ENCODE peak calls at places on chromosomes 2 and 18, in nine cellular contexts. B is fibroblast of pulmonary artery, N is OCI-LY7, I is GM23338, T is spleen, X is endothelial cell of umbilical vein, A is epithelial cell of esophagus, K is thoracic aorta, J is Peyer's patch. Y is an unnamed sample.

GRCh38 chr2:105569616-105570015 is 170.8 kb upstream of the FHL2 start:
- DNase-seq in T (no peak), N (no peak), J (no peak), X (no peak), B (no peak), I (no peak), K (no peak), A (no peak), Y (no peak)

GRCh38 chr2:2656046-2656715 is 325.1 kb upstream of the MYT1L start:
- DNase-seq in I (no peak), B (no peak), T (peak), X (no peak), K (no peak), N (no peak), J (no peak), A (no peak), Y (no peak)

GRCh38 chr2:101704046-101704466 is 6.5 kb downstream of the MAP4K4 start:
- DNase-seq in J (no peak), I (no peak), N (peak), T (no peak), B (peak), X (peak), A (peak), K (no peak), Y (peak)

GRCh38 chr2:1601471-1602358 is 142.6 kb downstream of the PXDN start:
- DNase-seq in J (no peak), X (no peak), I (no peak), B (no peak), K (no peak), A (no peak), N (no peak), T (no peak), Y (no peak)

GRCh38 chr2:232993231-232993821 is 19.7 kb downstream of the NGEF start:
- DNase-seq in J (no peak), K (no peak), N (no peak), I (no peak), A (peak), T (no peak), X (no peak), B (no peak), Y (no peak)

GRCh38 chr2:235026137-235026536 is 74.3 kb downstream of the SH3BP4 start:
- DNase-seq in B (peak), A (peak), T (no peak), J (no peak), N (no peak), K (no peak), I (no peak), X (peak), Y (peak)

GRCh38 chr2:70927138-70927537 is 8.6 kb upstream of the ATP6V1B1 start:
- DNase-seq in X (no peak), B (no peak), N (no peak), A (no peak), T (no peak), J (no peak), K (no peak), I (no peak), Y (no peak)

GRCh38 chr2:38581193-38582147 is 21.3 kb downstream of the HNRNPLL start:
- DNase-seq in N (peak), B (peak), T (no peak), J (no peak), I (peak), X (peak), A (peak), K (no peak), Y (peak)

GRCh38 chr2:142876423-142876822 is 1.0 kb upstream of the KYNU start:
- DNase-seq in A (peak), X (peak), I (no peak), K (no peak), B (peak), N (no peak), J (no peak), T (no peak), Y (no peak)

GRCh38 chr2:64793701-64794100 is 140.0 kb upstream of the SERTAD2 start:
- DNase-seq in J (no peak), N (no peak), B (no peak), T (no peak), X (no peak), K (no peak), A (peak), I (no peak), Y (no peak)

GRCh38 chr2:64794426-64794995 is 140.8 kb upstream of the SERTAD2 start:
- DNase-seq in A (no peak), N (no peak), J (no peak), K (no peak), I (no peak), X (no peak), B (no peak), T (no peak), Y (no peak)

GRCh38 chr2:64789466-64790320 is 136.0 kb upstream of the SERTAD2 start:
- DNase-seq in N (no peak), B (no peak), A (no peak), K (no peak), X (no peak), I (no peak), T (no peak), J (no peak), Y (no peak)

GRCh38 chr2:64792995-64793639 is 139.4 kb upstream of the SERTAD2 start:
- DNase-seq in K (no peak), B (peak), N (no peak), X (peak), I (no peak), T (no peak), A (no peak), J (no peak), Y (no peak)

GRCh38 chr2:64792310-64792709 is 138.6 kb upstream of the SERTAD2 start:
- DNase-seq in T (no peak), I (no peak), N (no peak), J (no peak), A (no peak), B (no peak), X (peak), K (no peak), Y (no peak)
- TF ChIP-seq CTCF in T (no peak), I (no peak), N (no peak), J (no peak), A (no peak), B (no peak), X (peak), K (no peak), Y (peak)

GRCh38 chr2:98463988-98464771 is 19.5 kb downstream of the INPP4A start:
- DNase-seq in X (no peak), T (no peak), J (peak), K (no peak), A (no peak), N (no peak), B (no peak), I (no peak), Y (no peak)

GRCh38 chr2:98464772-98465310 is 20.2 kb downstream of the INPP4A start:
- DNase-seq in N (peak), J (peak), K (no peak), T (no peak), B (no peak), A (no peak), I (no peak), X (peak), Y (no peak)

GRCh38 chr2:98463551-98463971 is 18.9 kb downstream of the INPP4A start:
- DNase-seq in K (no peak), B (no peak), A (no peak), T (no peak), I (peak), J (no peak), N (no peak), X (no peak), Y (no peak)

GRCh38 chr2:98461650-98462049 is 17.0 kb downstream of the INPP4A start:
- DNase-seq in B (peak), T (peak), I (no peak), A (no peak), K (no peak), X (no peak), N (no peak), J (peak), Y (no peak)

DNA sequence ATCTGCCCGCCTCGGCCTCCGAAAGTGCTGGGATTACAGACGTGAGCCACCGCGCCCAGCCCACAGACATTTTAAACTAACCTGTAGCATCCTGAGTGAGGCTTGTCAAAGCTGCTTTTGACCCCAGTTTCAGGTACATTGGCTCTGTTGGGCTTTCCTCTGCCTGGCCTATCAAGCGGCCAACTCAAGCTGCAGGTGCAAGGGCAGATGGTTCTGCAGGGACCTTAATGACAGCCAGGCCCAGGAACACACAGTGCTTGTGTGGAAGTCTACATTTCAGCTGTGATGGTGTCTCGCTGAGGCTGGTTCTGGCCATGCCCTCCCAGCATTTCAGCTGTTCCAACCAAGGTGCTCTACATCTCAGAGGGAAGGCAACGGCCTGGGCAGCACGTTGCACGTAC is 18.4 kb downstream of the INPP4A start:
- DNase-seq in X (no peak), B (no peak), I (no peak), T (peak), J (no peak), K (no peak), N (no peak), A (no peak), Y (no peak)
- H3K4me3 ChIP-seq in X (no peak), B (no peak), I (no peak), T (no peak), J (no peak), K (no peak), N (no peak), A (no peak), Y (no peak)

GRCh38 chr2:231394201-231395141 is 1.0 kb upstream of the B3GNT7 start:
- DNase-seq in T (no peak), X (no peak), I (peak), J (peak), N (peak), B (no peak), A (peak), K (no peak), Y (no peak)
- TF ChIP-seq CTCF in T (peak), X (no peak), I (peak), J (peak), N (peak), B (peak), A (peak), K (peak), Y (peak)

GRCh38 chr2:157433335-157433890 is 10.5 kb downstream of the CYTIP start:
- DNase-seq in T (no peak), N (no peak), A (no peak), B (no peak), J (no peak), K (no peak), X (peak), I (no peak), Y (no peak)
- H3K4me3 ChIP-seq in T (no peak), N (no peak), A (no peak), B (no peak), J (no peak), K (peak), X (no peak), I (no peak), Y (no peak)

DNA sequence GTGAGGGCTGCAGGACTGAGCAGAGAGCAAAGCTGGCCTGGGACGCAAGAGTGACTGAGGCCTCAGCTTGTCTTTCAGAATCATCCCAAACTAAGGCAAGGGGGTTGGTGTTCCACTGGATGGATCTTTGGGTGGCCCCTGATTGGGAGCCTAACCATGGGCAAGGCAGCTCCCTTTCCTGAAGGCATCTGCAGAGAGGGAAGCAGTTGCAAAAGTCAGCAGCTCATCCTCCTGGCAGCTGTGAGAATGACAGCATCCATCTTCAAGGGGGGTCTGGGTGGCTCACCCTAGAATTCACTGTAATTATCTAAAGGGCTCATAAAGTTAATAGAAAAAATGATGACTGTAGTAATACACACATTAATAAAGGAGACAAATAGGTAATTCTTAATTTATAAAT is 46.5 kb upstream of the RAB31 start:
- DNase-seq in T (no peak), B (no peak), A (peak), N (no peak), J (no peak), I (peak), X (no peak), K (no peak), Y (no peak)
- TF ChIP-seq CTCF in T (no peak), B (peak), A (peak), N (no peak), J (no peak), I (peak), X (peak), K (no peak), Y (peak)

DNA sequence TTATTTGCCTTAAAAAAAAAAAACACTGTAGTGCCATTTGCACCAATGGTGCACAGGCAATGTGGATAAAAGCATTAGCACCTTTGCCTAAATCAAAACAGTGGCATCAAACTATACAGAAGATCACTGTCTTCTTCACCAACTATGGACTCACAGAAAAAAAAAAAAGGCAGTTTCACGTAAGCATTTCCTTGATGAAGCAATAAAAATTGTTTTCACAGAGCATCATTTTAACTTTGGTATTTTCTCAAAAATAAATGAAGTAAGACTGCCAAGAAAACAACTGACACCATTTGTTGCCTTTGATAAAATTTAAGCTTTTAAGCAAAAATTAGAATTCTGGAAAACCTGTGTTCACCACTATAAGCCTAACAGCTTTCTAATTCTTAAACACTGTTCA is 21.2 kb downstream of the METTL8 start:
- DNase-seq in B (peak), X (no peak), N (no peak), A (no peak), K (no peak), J (no peak), I (no peak), T (no peak), Y (peak)
- H3K4me3 ChIP-seq in B (no peak), X (no peak), N (no peak), A (no peak), K (no peak), J (no peak), I (no peak), T (no peak), Y (no peak)

Y was measured in AG10803.